ENCODE peak calls at places on chromosomes 5 and 9, in five cellular contexts. G is A549, X is ecto neural progenitor cell, L is fibroblast of the conjunctiva, P is OCI-LY7. J is an unnamed sample.

GRCh38 chr9:130292104-130292503 is 26.5 kb downstream of the HMCN2 start:
- DNase-seq in P (no peak), X (no peak), L (no peak), G (no peak), J (no peak)

GRCh38 chr5:1537166-1538154 is 13.7 kb upstream of the LPCAT1 start:
- DNase-seq in L (no peak), G (no peak), P (no peak), X (no peak), J (no peak)

GRCh38 chr9:99181621-99182020 is 40.1 kb downstream of the ALG2 start:
- DNase-seq in G (no peak), L (no peak), X (no peak), P (no peak), J (no peak)

GRCh38 chr5:38079625-38080402 is 178.5 kb upstream of the EGFLAM start:
- DNase-seq in G (no peak), P (no peak), X (no peak), L (no peak), J (no peak)

GRCh38 chr5:119789411-119790117 is 160.2 kb downstream of the FAM170A start:
- DNase-seq in P (no peak), X (no peak), G (no peak), L (no peak), J (no peak)

GRCh38 chr9:4716163-4716562 is 24.8 kb downstream of the AK3 start:
- DNase-seq in L (no peak), G (no peak), P (no peak), X (no peak), J (no peak)

GRCh38 chr5:33334829-33335228 is 105.9 kb upstream of the TARS1 start:
- DNase-seq in X (no peak), G (no peak), P (no peak), L (no peak), J (no peak)

GRCh38 chr9:33202552-33203300 is 35.6 kb upstream of the B4GALT1 start:
- DNase-seq in P (peak; percentile 73), L (no peak), G (no peak), X (no peak), J (no peak)

J was measured in LoVo.